ENCODE peak calls at places on chromosomes 3 and 15, in seven cellular contexts. K is ascending aorta, X is H7, L is NCI-H1105, H is PC-9, D is hippocampal formation, I is RPMI8226. Z is an unnamed sample.

GRCh38 chr15:96340611-96341464 is 10.3 kb downstream of the NR2F2 start:
- DNase-seq in K (no peak), X (peak), L (peak), H (no peak), D (peak), I (no peak), Z (peak)

GRCh38 chr3:73729969-73730440 is 105.3 kb upstream of the PDZRN3 start:
- DNase-seq in K (no peak), X (no peak), L (no peak), H (no peak), D (no peak), I (no peak), Z (no peak)

GRCh38 chr3:11660242-11660641 is 16.5 kb upstream of the VGLL4 start:
- DNase-seq in K (no peak), X (no peak), L (no peak), H (no peak), D (no peak), I (no peak), Z (no peak)

GRCh38 chr15:57595011-57595866 is 3.5 kb downstream of the MYZAP start:
- DNase-seq in K (no peak), X (no peak), L (peak), H (peak), D (no peak), I (no peak), Z (no peak)

GRCh38 chr3:167978071-167978470 is 117.7 kb downstream of the GOLIM4 start:
- DNase-seq in K (no peak), X (no peak), L (peak), H (peak), D (no peak), I (peak), Z (no peak)

GRCh38 chr15:58788056-58788710 is 17.1 kb downstream of the MINDY2 start:
- DNase-seq in K (no peak), X (no peak), L (no peak), H (no peak), D (no peak), I (no peak), Z (no peak)

GRCh38 chr3:53221345-53221744 is 34.5 kb downstream of the TKT start:
- DNase-seq in K (no peak), X (no peak), L (no peak), H (no peak), D (no peak), I (no peak), Z (no peak)

GRCh38 chr15:53197426-53197839 is 407.3 kb upstream of the ONECUT1 start:
- DNase-seq in K (no peak), X (peak), L (peak), H (no peak), D (peak), I (peak), Z (peak)

GRCh38 chr3:64187065-64187959 is 38.0 kb downstream of the PRICKLE2 start:
- DNase-seq in K (peak), X (no peak), L (no peak), H (peak), D (no peak), I (no peak), Z (peak)

GRCh38 chr3:44992555-44993470 is 16.8 kb downstream of the EXOSC7 start:
- DNase-seq in K (no peak), X (peak), L (no peak), H (no peak), D (no peak), I (peak), Z (peak)

GRCh38 chr15:41957021-41957897 is 15.1 kb downstream of the EHD4 start:
- DNase-seq in K (no peak), X (no peak), L (no peak), H (no peak), D (no peak), I (no peak), Z (no peak)

GRCh38 chr3:33004961-33005360 is 53.5 kb downstream of the CCR4 start:
- DNase-seq in K (no peak), X (peak), L (no peak), H (no peak), D (no peak), I (no peak), Z (no peak)

Z was measured in GM23248.